ENCODE peak calls at places on chromosomes 12 and 14, in seven cellular contexts. M, K, X, Q, G, J and R are unnamed samples.

GRCh38 chr14:51828017-51828797 is 32.2 kb upstream of the GNG2 start:
- DNase-seq in M (no peak), K (peak), X (no peak), Q (no peak), G (peak), J (no peak), R (no peak)

GRCh38 chr14:100333311-100333710 is 10.2 kb downstream of the SLC25A47 start:
- DNase-seq in M (no peak), K (no peak), X (no peak), Q (no peak), G (no peak), J (no peak), R (no peak)

GRCh38 chr12:81120961-81121360 is 43.1 kb downstream of the ACSS3 start:
- DNase-seq in M (no peak), K (no peak), X (no peak), Q (no peak), G (no peak), J (no peak), R (no peak)

GRCh38 chr12:50313256-50313931 is 30.1 kb upstream of the LIMA1 start:
- DNase-seq in M (no peak), K (no peak), X (no peak), Q (no peak), G (no peak), J (no peak), R (no peak)

GRCh38 chr12:112018571-112019237 is 5.5 kb downstream of the ERP29 start:
- DNase-seq in M (peak), K (no peak), X (peak), Q (no peak), G (peak), J (no peak), R (peak)

GRCh38 chr12:83537428-83538053 is 850.8 kb downstream of the TMTC2 start:
- DNase-seq in M (no peak), K (no peak), X (peak), Q (no peak), G (no peak), J (no peak), R (no peak)

GRCh38 chr12:53200458-53201169 is 6.4 kb downstream of the ITGB7 start:
- DNase-seq in M (no peak), K (peak), X (no peak), Q (no peak), G (no peak), J (no peak), R (no peak)

GRCh38 chr12:18165422-18165871 is 75.5 kb upstream of the RERGL start:
- DNase-seq in M (peak), K (no peak), X (no peak), Q (no peak), G (peak), J (no peak), R (peak)

GRCh38 chr12:91142184-91142583 is 30.9 kb upstream of the LUM start:
- DNase-seq in M (no peak), K (no peak), X (peak), Q (no peak), G (peak), J (no peak), R (no peak)

GRCh38 chr14:32826404-32827082 is 112.1 kb upstream of the NPAS3 start:
- DNase-seq in M (no peak), K (no peak), X (no peak), Q (no peak), G (peak), J (no peak), R (no peak)

GRCh38 chr14:87049886-87050820 is 942.8 kb downstream of the GALC start:
- DNase-seq in M (no peak), K (no peak), X (peak), Q (no peak), G (peak), J (no peak), R (peak)

GRCh38 chr12:75837700-75838099 is 193.9 kb downstream of the PHLDA1 start:
- DNase-seq in M (no peak), K (no peak), X (no peak), Q (no peak), G (no peak), J (no peak), R (no peak)

GRCh38 chr12:69988601-69989194 is 163.7 kb downstream of the MYRFL start:
- DNase-seq in M (no peak), K (no peak), X (no peak), Q (no peak), G (peak), J (no peak), R (no peak)

GRCh38 chr12:94062796-94063635 is 85.4 kb upstream of the PLXNC1 start:
- DNase-seq in M (no peak), K (no peak), X (no peak), Q (peak), G (no peak), J (no peak), R (no peak)

GRCh38 chr12:87425942-87426554 is 603.2 kb downstream of the C12orf50 start:
- DNase-seq in M (no peak), K (no peak), X (no peak), Q (no peak), G (no peak), J (no peak), R (no peak)

GRCh38 chr12:53055471-53056266 is 5.8 kb downstream of the TNS2 start:
- DNase-seq in M (no peak), K (no peak), X (no peak), Q (peak), G (no peak), J (no peak), R (no peak)

GRCh38 chr14:36281309-36281708 is 39.1 kb downstream of the MBIP start:
- DNase-seq in M (no peak), K (no peak), X (no peak), Q (no peak), G (peak), J (no peak), R (no peak)

GRCh38 chr14:54674342-54674741 is 107.4 kb downstream of the SAMD4A start:
- DNase-seq in M (no peak), K (no peak), X (no peak), Q (no peak), G (no peak), J (no peak), R (no peak)

GRCh38 chr12:38775457-38775856 is 129.9 kb downstream of the CPNE8 start:
- DNase-seq in M (no peak), K (no peak), X (no peak), Q (no peak), G (no peak), J (no peak), R (no peak)

GRCh38 chr14:74531467-74531866 is 37.9 kb downstream of the ISCA2 start:
- DNase-seq in M (no peak), K (no peak), X (no peak), Q (no peak), G (peak), J (no peak), R (no peak)

GRCh38 chr12:120639771-120640721 is at the start of gene CABP1:
- DNase-seq in M (peak), K (peak), X (no peak), Q (no peak), G (peak), J (no peak), R (no peak)

GRCh38 chr12:122965356-122965755 is 907 bp downstream of the ABCB9 start:
- DNase-seq in M (no peak), K (no peak), X (no peak), Q (no peak), G (no peak), J (no peak), R (no peak)

GRCh38 chr12:88810806-88811205 is 230.5 kb upstream of the KITLG start:
- DNase-seq in M (no peak), K (no peak), X (no peak), Q (no peak), G (peak), J (no peak), R (no peak)

GRCh38 chr14:21525571-21525970 is 575 bp downstream of the SALL2 start:
- DNase-seq in M (no peak), K (no peak), X (no peak), Q (no peak), G (peak), J (no peak), R (no peak)

GRCh38 chr12:50986961-50987737 is 34.8 kb downstream of the HIGD1C start:
- DNase-seq in M (no peak), K (peak), X (no peak), Q (no peak), G (peak), J (peak), R (no peak)

GRCh38 chr12:121823101-121823726 is 19.4 kb downstream of the SETD1B start:
- DNase-seq in M (no peak), K (no peak), X (no peak), Q (no peak), G (no peak), J (no peak), R (no peak)

GRCh38 chr14:55383039-55383438 is 28.6 kb downstream of the ATG14 start:
- DNase-seq in M (no peak), K (no peak), X (no peak), Q (no peak), G (peak), J (no peak), R (no peak)

GRCh38 chr12:104746689-104747088 is 211.4 kb downstream of the SLC41A2 start:
- DNase-seq in M (no peak), K (no peak), X (no peak), Q (no peak), G (no peak), J (no peak), R (no peak)

GRCh38 chr12:53427905-53428594 is 4.4 kb downstream of the AMHR2 start:
- DNase-seq in M (no peak), K (no peak), X (peak), Q (no peak), G (peak), J (no peak), R (peak)

GRCh38 chr12:71627438-71628002 is 36.1 kb downstream of the ZFC3H1 start:
- DNase-seq in M (peak), K (no peak), X (no peak), Q (no peak), G (no peak), J (no peak), R (no peak)

GRCh38 chr12:109113661-109114321 is 2.6 kb upstream of the ACACB start:
- DNase-seq in M (no peak), K (no peak), X (no peak), Q (no peak), G (no peak), J (no peak), R (no peak)

GRCh38 chr12:10722905-10723866 is at the start of gene YBX3:
- DNase-seq in M (no peak), K (peak), X (peak), Q (peak), G (peak), J (no peak), R (peak)

GRCh38 chr14:93708800-93709199 is 79.5 kb downstream of the PRIMA1 start:
- DNase-seq in M (no peak), K (no peak), X (no peak), Q (no peak), G (no peak), J (no peak), R (no peak)

GRCh38 chr12:7058163-7058845 is 2.2 kb upstream of the C1S start:
- DNase-seq in M (no peak), K (no peak), X (no peak), Q (no peak), G (no peak), J (no peak), R (no peak)

GRCh38 chr12:99906786-99907185 is 78.0 kb downstream of the ANKS1B start:
- DNase-seq in M (no peak), K (no peak), X (no peak), Q (no peak), G (peak), J (no peak), R (no peak)

GRCh38 chr14:20956376-20956976 is 1.2 kb downstream of the RNASE2 start:
- DNase-seq in M (no peak), K (no peak), X (no peak), Q (no peak), G (no peak), J (no peak), R (no peak)